ENCODE peak calls at places on chromosomes 2 and 18, in four cellular contexts. W is dorsolateral prefrontal cortex, E is mesothelial cell of epicardium, Y is astrocyte of the cerebellum. Z is an unnamed sample.
A peak's percentile ranks its signal among the peaks of the same experiment; 100 is the strongest.

GRCh38 chr18:37582306-37582705 is 16.7 kb upstream of the CELF4 start:
- DNase-seq in E (no peak), W (no peak), Y (no peak), Z (no peak)

GRCh38 chr18:44732604-44733003 is 51.9 kb downstream of the SETBP1 start:
- DNase-seq in W (no peak), Y (no peak), E (no peak), Z (no peak)

GRCh38 chr18:49764032-49764431 is 49.3 kb downstream of the ACAA2 start:
- DNase-seq in E (no peak), W (no peak), Y (peak; percentile 11), Z (no peak)

GRCh38 chr2:48162742-48163141 is 256.4 kb upstream of the FBXO11 start:
- DNase-seq in E (no peak), Y (no peak), W (no peak), Z (no peak)

GRCh38 chr2:19120941-19121750 is 237.3 kb downstream of the OSR1 start:
- DNase-seq in Y (peak; percentile 76), W (no peak), E (no peak), Z (no peak)

GRCh38 chr2:229673676-229674075 is 40.7 kb downstream of the DNER start:
- DNase-seq in W (no peak), Y (no peak), E (no peak), Z (no peak)

GRCh38 chr18:80046431-80046830 is 12.2 kb downstream of the RBFA start:
- DNase-seq in Y (no peak), W (no peak), E (no peak), Z (no peak)

GRCh38 chr2:17892726-17893534 is 14.5 kb downstream of the KCNS3 start:
- DNase-seq in W (no peak), E (no peak), Y (no peak), Z (no peak)

GRCh38 chr2:19228092-19228670 is 130.2 kb downstream of the OSR1 start:
- DNase-seq in Y (no peak), E (no peak), W (no peak), Z (no peak)

GRCh38 chr2:129587426-129588064 is 391.9 kb upstream of the RAB6C start:
- DNase-seq in W (no peak), Y (no peak), E (no peak), Z (no peak)

GRCh38 chr18:32267463-32267862 is 77.6 kb downstream of the MEP1B start:
- DNase-seq in Y (no peak), W (no peak), E (no peak), Z (no peak)

GRCh38 chr2:123870877-123871276 is 154.2 kb upstream of the CNTNAP5 start:
- DNase-seq in E (no peak), W (no peak), Y (no peak), Z (no peak)
- TF ChIP-seq CTCF in E (no peak), W (no peak), Y (no peak), Z (no peak)

DNA sequence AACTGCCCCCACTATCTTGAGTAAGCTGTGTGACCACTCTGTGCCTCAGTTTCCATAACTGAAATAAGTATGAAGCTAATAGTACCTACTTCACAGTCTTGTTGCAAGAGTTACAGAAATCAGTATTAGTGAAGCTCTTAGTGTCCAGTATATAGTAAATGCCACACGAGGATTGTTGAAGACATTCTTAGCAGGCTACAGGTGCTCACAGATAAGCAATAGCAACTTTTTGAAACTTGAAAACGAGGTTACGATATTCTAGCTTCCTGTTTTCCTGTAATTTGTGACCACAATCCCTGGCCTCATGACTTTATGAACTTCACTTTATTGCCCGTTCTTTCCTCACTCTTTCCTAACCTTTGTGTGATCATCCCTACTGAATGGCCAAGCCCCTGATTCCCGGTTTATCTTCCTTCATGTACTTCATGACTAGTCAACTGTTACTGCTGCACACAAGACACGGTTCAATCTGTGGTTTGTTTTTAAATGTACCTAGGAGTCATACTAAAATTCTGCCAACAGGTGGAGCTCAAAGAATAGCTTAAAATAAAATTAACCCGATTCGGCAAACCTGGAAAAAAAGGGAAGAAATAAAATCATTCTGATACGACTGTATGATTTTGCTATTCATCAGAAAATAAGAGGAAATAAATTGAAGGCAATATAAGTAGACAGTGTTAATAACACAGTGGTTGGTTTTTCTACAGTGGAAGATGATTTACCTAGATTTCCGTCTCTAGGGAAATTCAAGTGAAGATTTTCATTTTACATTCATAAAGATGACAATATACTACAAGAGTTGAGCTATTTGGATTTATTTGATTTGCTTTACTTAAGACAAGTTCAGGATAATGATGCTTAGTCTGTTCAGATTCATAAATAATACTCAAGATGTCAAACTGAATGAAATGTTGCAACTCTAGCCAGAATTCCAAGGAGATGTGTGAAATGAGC is 38.1 kb upstream of the STAT1 start:
- DNase-seq in W (no peak), Y (peak; percentile 59), E (no peak), Z (no peak)
- TF ChIP-seq CTCF in W (peak; percentile 51), Y (peak; percentile 51), E (peak; percentile 70), Z (peak; percentile 56)

DNA sequence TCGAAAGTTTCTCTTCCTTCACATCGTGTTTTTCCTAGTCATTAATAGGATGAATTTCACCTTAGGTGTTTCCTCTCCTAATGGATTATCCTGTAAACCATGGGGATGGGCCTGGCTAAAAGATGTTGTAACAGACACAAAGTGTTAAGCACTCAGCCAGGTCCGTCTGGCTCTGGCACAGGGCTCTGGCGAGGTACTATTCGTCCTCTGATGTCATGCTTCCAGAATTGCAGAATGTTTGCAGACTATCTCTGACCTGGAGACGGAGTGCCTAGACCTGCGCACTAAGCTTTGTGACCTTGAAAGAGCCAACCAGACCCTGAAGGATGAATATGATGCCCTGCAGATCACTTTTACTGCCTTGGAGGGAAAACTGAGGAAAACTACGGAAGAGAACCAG is 13.2 kb downstream of the ATG16L1 start:
- DNase-seq in E (no peak), Y (no peak), W (no peak), Z (no peak)
- TF ChIP-seq CTCF in E (no peak), Y (no peak), W (no peak), Z (no peak)

GRCh38 chr2:226795281-226796011 is 4.2 kb downstream of the IRS1 start:
- DNase-seq in W (peak; percentile 45), E (no peak), Y (no peak), Z (no peak)
- TF ChIP-seq CTCF in W (no peak), E (no peak), Y (peak; percentile 27), Z (peak; percentile 31)

DNA sequence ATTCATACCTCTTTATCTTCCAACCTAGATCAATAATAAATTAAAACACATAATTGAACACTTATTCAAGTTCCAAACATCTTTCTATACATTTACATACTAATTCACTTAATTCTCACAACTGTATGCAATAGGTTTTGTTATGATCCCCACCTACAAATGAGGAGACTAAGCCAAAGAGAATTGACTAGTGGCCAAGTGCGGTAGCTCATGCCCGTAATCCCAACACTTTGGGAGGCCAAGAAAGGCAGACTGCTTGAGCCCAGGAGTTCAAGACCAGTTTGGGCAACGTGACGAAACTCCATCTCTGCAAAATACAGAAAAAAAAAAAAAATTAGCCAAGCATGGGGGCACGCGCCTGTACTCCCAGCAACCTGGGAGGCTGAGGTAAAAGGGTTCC is 36.8 kb downstream of the KCNG3 start:
- DNase-seq in Y (no peak), E (no peak), W (no peak), Z (no peak)
- TF ChIP-seq CTCF in Y (no peak), E (peak; percentile 26), W (no peak), Z (no peak)

GRCh38 chr2:234308073-234308813 is 188.6 kb downstream of the ARL4C start:
- DNase-seq in W (no peak), E (no peak), Y (peak; percentile 39), Z (no peak)
- TF ChIP-seq CTCF in W (no peak), E (no peak), Y (no peak), Z (no peak)